ENCODE peak calls at places on chromosomes 6 and 20, in five cellular contexts. N is IMR-90, J is hepatocyte, K is pancreas, V is H9. A is an unnamed sample.

GRCh38 chr20:6613280-6613861 is 154.1 kb upstream of the BMP2 start:
- DNase-seq in N (no peak), J (no peak), K (no peak), V (no peak), A (no peak)

GRCh38 chr6:41770381-41771057 is 9.2 kb downstream of the FRS3 start:
- DNase-seq in K (no peak), V (no peak), N (no peak), J (no peak), A (no peak)

GRCh38 chr6:43886717-43887339 is 116.8 kb downstream of the VEGFA start:
- DNase-seq in V (no peak), J (no peak), N (no peak), K (no peak), A (no peak)

GRCh38 chr20:21096321-21097043 is 9.7 kb downstream of the LINC00237 start:
- DNase-seq in K (no peak), N (peak; percentile 32), J (no peak), V (peak; percentile 72), A (no peak)

GRCh38 chr6:121823437-121823851 is 388.0 kb downstream of the GJA1 start:
- DNase-seq in K (no peak), V (peak; percentile 44), N (peak; percentile 79), J (no peak), A (no peak)

GRCh38 chr6:150928882-150929281 is 63.4 kb downstream of the MTHFD1L start:
- DNase-seq in J (no peak), N (no peak), K (no peak), V (peak; percentile 49), A (no peak)

GRCh38 chr20:6104493-6105188 is 18.2 kb downstream of the FERMT1 start:
- DNase-seq in J (no peak), K (no peak), V (no peak), N (peak; percentile 34), A (no peak)

GRCh38 chr6:41469156-41469950 is 76.8 kb upstream of the FOXP4 start:
- DNase-seq in N (no peak), J (peak; percentile 5), V (no peak), K (no peak), A (no peak)

GRCh38 chr20:47816487-47817451 is 31.5 kb upstream of the SULF2 start:
- DNase-seq in K (no peak), V (no peak), N (no peak), J (no peak), A (no peak)

GRCh38 chr6:112222111-112222726 is 32.1 kb downstream of the LAMA4 start:
- DNase-seq in V (no peak), N (peak; percentile 80), K (no peak), J (no peak), A (no peak)

GRCh38 chr6:16488813-16489212 is 250.4 kb downstream of the GMPR start:
- DNase-seq in N (no peak), J (no peak), V (no peak), K (no peak), A (no peak)

GRCh38 chr20:63051186-63051860 is 44.6 kb upstream of the BHLHE23 start:
- DNase-seq in J (no peak), N (no peak), V (no peak), K (no peak), A (no peak)

GRCh38 chr20:63050406-63050805 is 43.6 kb upstream of the BHLHE23 start:
- DNase-seq in J (no peak), K (no peak), V (no peak), N (no peak), A (no peak)

GRCh38 chr20:63048516-63049190 is 41.9 kb upstream of the BHLHE23 start:
- DNase-seq in K (no peak), J (no peak), N (no peak), V (no peak), A (no peak)

GRCh38 chr20:63049191-63049518 is 42.4 kb upstream of the BHLHE23 start:
- DNase-seq in N (no peak), J (no peak), K (no peak), V (no peak), A (no peak)

GRCh38 chr20:63049561-63050221 is 42.9 kb upstream of the BHLHE23 start:
- DNase-seq in J (no peak), K (no peak), N (no peak), V (no peak), A (no peak)
- H3K27ac ChIP-seq in J (no peak overlapping the region), K (no peak overlapping the region), N (no peak overlapping the region), V (no peak overlapping the region), A (no peak overlapping the region)

DNA sequence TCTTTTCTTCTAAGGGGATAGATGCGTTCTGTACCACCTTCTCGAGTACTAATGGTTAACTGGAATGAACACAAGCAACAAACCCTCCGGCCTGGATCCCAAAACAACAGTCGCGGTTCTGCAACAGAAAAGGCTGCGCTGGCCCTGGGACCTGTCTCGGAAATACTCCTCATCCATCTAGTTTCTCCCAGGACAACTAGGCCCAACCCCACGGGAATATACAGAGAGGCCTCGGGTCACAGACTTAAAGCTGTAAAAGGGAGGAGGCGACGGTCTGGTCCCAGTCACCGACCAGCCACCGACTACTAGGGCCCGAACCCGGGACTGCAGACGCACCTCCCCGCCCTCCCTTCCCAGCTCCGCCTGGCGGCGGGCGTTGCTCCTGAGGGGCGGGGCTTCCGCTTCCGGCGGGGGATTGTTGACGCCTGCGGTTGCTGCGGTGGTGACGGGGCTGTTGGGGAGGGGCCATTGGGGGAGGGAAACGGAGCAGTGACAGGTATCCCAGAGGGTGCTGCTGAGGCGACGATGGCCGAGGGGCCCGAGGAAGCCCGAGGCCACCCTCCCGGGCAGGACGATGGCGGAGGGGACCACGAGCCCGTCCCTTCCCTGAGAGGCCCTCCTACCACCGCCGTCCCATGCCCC is at the start of gene FAM8A1:
- DNase-seq in J (peak; percentile 97), N (peak; percentile 80), K (peak; percentile 97), V (peak; percentile 97), A (peak; percentile 93)
- TF ChIP-seq CTCF in J (peak; percentile 24), N (peak; percentile 52), K (peak; percentile 28), V (peak; percentile 58), A (peak; percentile 29)

GRCh38 chr6:36337814-36338213 is 1.1 kb upstream of the BNIP5 start:
- DNase-seq in V (no peak), K (no peak), N (no peak), J (no peak), A (no peak)
- H3K27me3 ChIP-seq in V (no peaks in the 10 kb centered on the region), K (no peaks in the 10 kb centered on the region), N (peaks cover 72% of the 10 kb centered on the region), J (no peaks in the 10 kb centered on the region), A (peaks cover 27% of the 10 kb centered on the region)

GRCh38 chr6:99066041-99066440 is 118.3 kb upstream of the FBXL4 start:
- DNase-seq in K (no peak), N (no peak), V (no peak), J (no peak), A (no peak)

GRCh38 chr6:99064769-99065168 is 117.0 kb upstream of the FBXL4 start:
- DNase-seq in J (no peak), V (no peak), N (no peak), K (no peak), A (no peak)
- H3K27ac ChIP-seq in J (no peak overlapping the region), V (no peak overlapping the region), N (no peak overlapping the region), K (no peak overlapping the region), A (no peak overlapping the region)

GRCh38 chr6:81241717-81242116 is 510.8 kb downstream of the TENT5A start:
- DNase-seq in K (no peak), V (no peak), J (peak; percentile 70), N (peak; percentile 49), A (no peak)
- TF ChIP-seq CTCF in K (peak; percentile 5), V (peak; percentile 71), J (peak; percentile 63), N (peak; percentile 54), A (no peak)

DNA sequence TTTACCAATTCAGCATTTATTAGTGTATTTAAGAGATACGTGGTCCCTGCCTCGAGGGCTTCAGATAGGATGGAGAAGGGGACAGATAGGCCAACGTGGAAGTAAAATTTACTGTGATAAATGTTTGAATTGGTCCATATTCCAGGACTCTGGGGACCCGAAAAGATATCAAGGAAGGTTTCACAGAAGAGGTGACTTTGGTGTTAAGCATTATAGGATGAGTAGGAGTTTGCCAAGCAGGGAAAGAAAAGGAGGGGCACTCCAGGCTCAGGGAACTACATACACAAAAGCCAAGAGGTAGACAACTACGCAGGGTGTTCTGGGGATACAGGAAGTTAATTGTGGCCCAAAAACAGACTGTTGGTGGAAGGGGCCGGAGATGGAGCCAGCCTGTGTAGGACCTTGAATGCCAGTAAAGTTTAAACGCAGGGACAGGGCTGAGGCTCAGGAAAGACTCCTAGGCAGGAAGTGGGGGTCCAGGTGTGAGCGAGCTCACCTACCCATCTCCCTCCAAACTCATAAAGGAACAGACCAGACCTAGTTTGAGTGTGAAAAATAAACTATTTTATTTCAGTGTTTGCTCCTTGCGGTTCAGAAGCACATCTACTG is 37.0 kb downstream of the TGM2 start:
- DNase-seq in J (no peak), K (no peak), N (no peak), V (no peak), A (no peak)
- H3K27me3 ChIP-seq in J (no peaks in the 10 kb centered on the region), K (no peaks in the 10 kb centered on the region), N (no peaks in the 10 kb centered on the region), V (no peaks in the 10 kb centered on the region), A (no peaks in the 10 kb centered on the region)

GRCh38 chr6:158042245-158042798 is 60.7 kb downstream of the SYNJ2 start:
- DNase-seq in K (no peak), V (peak; percentile 26), J (peak; percentile 84), N (peak; percentile 93), A (no peak)
- H3K27ac ChIP-seq in K (no peak overlapping the region), V (no peak overlapping the region), J (peak overlapping the region; percentile 93), N (peak overlapping the region; percentile 97), A (no peak overlapping the region)

DNA sequence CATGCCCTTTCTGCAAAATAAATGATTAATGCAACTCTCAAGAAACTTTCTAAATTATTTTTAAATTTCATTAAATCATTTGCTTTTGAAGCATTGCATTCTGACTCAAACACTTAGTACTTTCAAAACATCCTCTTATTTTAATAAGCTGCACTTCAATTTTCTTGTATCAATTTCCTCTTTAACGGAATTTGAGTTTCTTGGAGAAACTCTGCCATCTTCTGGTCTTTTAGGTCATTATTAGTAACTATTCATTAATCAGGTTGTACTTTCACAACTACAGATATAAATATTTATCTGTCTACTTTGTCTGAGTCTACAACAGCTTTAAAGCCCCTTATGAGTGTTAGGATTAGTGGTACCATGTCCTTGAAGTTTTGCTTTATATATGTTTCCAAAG is 30.2 kb downstream of the TMX4 start:
- DNase-seq in V (no peak), K (no peak), N (no peak), J (no peak), A (no peak)
- TF ChIP-seq CTCF in V (peak; percentile 42), K (no peak), N (no peak), J (peak; percentile 30), A (no peak)

DNA sequence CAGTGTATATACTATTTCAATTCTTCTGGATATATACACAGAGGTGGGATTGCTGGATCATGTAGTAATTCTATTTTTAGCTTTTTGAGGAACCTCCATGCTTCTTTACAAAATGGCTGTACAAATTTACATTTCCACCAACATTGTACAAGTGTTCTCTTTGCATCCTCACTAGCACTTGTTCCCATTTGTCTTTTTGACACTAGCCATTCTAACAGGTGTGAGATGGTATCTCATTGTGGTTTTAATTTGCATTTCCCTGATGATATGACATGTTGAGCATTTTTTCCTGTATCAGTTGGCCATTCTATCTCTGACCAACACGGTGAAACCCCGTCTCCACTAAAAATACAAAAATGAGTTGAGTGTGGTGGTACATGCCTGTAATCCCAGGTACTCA is 68.1 kb upstream of the PMEPA1 start:
- DNase-seq in N (no peak), K (no peak), V (no peak), J (no peak), A (no peak)
- H3K27me3 ChIP-seq in N (peaks cover 3% of the 10 kb centered on the region), K (no peaks in the 10 kb centered on the region), V (no peaks in the 10 kb centered on the region), J (no peaks in the 10 kb centered on the region), A (peaks cover 3% of the 10 kb centered on the region)